ENCODE peak calls at places on chromosomes 3 and 15, in seven cellular contexts. One of them, this sample, is unnamed.

GRCh38 chr3:167823738-167824137 is 88.2 kb downstream of the SERPINI1 start:
- DNase-seq in neuronal stem cell: no peak
- DNase-seq in GM23338: no peak
- DNase-seq in HCT116: no peak
- DNase-seq in OCI-LY7: no peak
- DNase-seq in Karpas-422: no peak
- DNase-seq in mesenchymal stem cell: no peak
- DNase-seq in this sample: no peak

GRCh38 chr3:39150803-39151631 is 2.4 kb downstream of the CSRNP1 start:
- DNase-seq in neuronal stem cell: peak; percentile 70
- DNase-seq in GM23338: peak; percentile 95
- DNase-seq in HCT116: no peak
- DNase-seq in OCI-LY7: no peak
- DNase-seq in Karpas-422: peak; percentile 47
- DNase-seq in mesenchymal stem cell: peak; percentile 99
- DNase-seq in this sample: peak; percentile 95

GRCh38 chr15:39202641-39203040 is 378.2 kb upstream of the THBS1 start:
- DNase-seq in neuronal stem cell: no peak
- DNase-seq in GM23338: no peak
- DNase-seq in HCT116: no peak
- DNase-seq in OCI-LY7: no peak
- DNase-seq in Karpas-422: no peak
- DNase-seq in mesenchymal stem cell: no peak
- DNase-seq in this sample: no peak

GRCh38 chr3:101780661-101781060 is 1.6 kb downstream of the NXPE3 start:
- DNase-seq in neuronal stem cell: no peak
- DNase-seq in GM23338: peak; percentile 37
- DNase-seq in HCT116: no peak
- DNase-seq in OCI-LY7: no peak
- DNase-seq in Karpas-422: no peak
- DNase-seq in mesenchymal stem cell: peak; percentile 90
- DNase-seq in this sample: peak; percentile 52

GRCh38 chr15:80339601-80340000 is 64.6 kb upstream of the ARNT2 start:
- DNase-seq in neuronal stem cell: no peak
- DNase-seq in GM23338: no peak
- DNase-seq in HCT116: no peak
- DNase-seq in OCI-LY7: no peak
- DNase-seq in Karpas-422: no peak
- DNase-seq in mesenchymal stem cell: no peak
- DNase-seq in this sample: no peak

GRCh38 chr15:70196314-70197291 is 98.9 kb upstream of the TLE3 start:
- DNase-seq in neuronal stem cell: peak; percentile 82
- DNase-seq in GM23338: peak; percentile 91
- DNase-seq in HCT116: no peak
- DNase-seq in OCI-LY7: peak; percentile 7
- DNase-seq in Karpas-422: peak; percentile 96
- DNase-seq in mesenchymal stem cell: peak; percentile 87
- DNase-seq in this sample: no peak

GRCh38 chr3:83738202-83738601 is 1220.6 kb upstream of the CADM2 start:
- DNase-seq in neuronal stem cell: no peak
- DNase-seq in GM23338: no peak
- DNase-seq in HCT116: no peak
- DNase-seq in OCI-LY7: no peak
- DNase-seq in Karpas-422: no peak
- DNase-seq in mesenchymal stem cell: no peak
- DNase-seq in this sample: no peak

GRCh38 chr3:159882784-159883779 is 105.6 kb upstream of the IL12A start:
- DNase-seq in neuronal stem cell: no peak
- DNase-seq in GM23338: no peak
- DNase-seq in HCT116: no peak
- DNase-seq in OCI-LY7: no peak
- DNase-seq in Karpas-422: no peak
- DNase-seq in mesenchymal stem cell: peak; percentile 72
- DNase-seq in this sample: peak; percentile 73

GRCh38 chr3:107236661-107237375 is 140.4 kb upstream of the CCDC54 start:
- DNase-seq in neuronal stem cell: no peak
- DNase-seq in GM23338: no peak
- DNase-seq in HCT116: no peak
- DNase-seq in OCI-LY7: no peak
- DNase-seq in Karpas-422: no peak
- DNase-seq in mesenchymal stem cell: peak; percentile 17
- DNase-seq in this sample: no peak

GRCh38 chr3:31092748-31093607 is 198.5 kb upstream of the GADL1 start:
- DNase-seq in neuronal stem cell: no peak
- DNase-seq in GM23338: no peak
- DNase-seq in HCT116: no peak
- DNase-seq in OCI-LY7: no peak
- DNase-seq in Karpas-422: no peak
- DNase-seq in mesenchymal stem cell: peak; percentile 58
- DNase-seq in this sample: peak; percentile 59

GRCh38 chr15:70149667-70150404 is 52.1 kb upstream of the TLE3 start:
- DNase-seq in neuronal stem cell: no peak
- DNase-seq in GM23338: no peak
- DNase-seq in HCT116: no peak
- DNase-seq in OCI-LY7: peak; percentile 31
- DNase-seq in Karpas-422: peak; percentile 43
- DNase-seq in mesenchymal stem cell: peak; percentile 81
- DNase-seq in this sample: no peak

DNA sequence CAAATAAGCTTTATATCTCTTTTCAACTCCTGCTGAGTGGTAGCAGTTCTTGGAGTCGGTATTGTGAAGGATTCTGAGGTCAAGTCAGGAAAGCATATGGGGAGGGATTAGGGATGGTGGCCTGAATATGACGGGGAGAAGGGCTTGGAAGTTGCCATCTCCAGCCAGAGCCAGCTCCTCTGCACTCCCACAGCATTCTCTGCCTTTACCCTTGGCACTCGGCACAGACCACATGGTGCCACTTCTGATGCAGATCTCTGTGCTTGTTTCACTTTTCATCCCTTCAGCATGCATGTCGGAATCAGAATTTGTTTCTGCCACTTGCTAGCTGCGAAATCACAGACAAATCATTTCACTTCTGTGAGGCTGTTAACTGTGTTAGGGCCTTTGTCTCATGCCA is 52.5 kb downstream of the RAB11A start:
- DNase-seq in neuronal stem cell: no peak
- DNase-seq in GM23338: no peak
- DNase-seq in HCT116: no peak
- DNase-seq in OCI-LY7: no peak
- DNase-seq in Karpas-422: no peak
- DNase-seq in mesenchymal stem cell: no peak
- DNase-seq in this sample: no peak
- H2AFZ ChIP-seq in neuronal stem cell: no peak overlapping the region
- H2AFZ ChIP-seq in GM23338: no peak overlapping the region
- H2AFZ ChIP-seq in HCT116: no peak overlapping the region
- H2AFZ ChIP-seq in OCI-LY7: no peak overlapping the region
- H2AFZ ChIP-seq in Karpas-422: no peak overlapping the region
- H2AFZ ChIP-seq in mesenchymal stem cell: no peak overlapping the region
- H2AFZ ChIP-seq in this sample: no peak overlapping the region

GRCh38 chr3:158659454-158660237 is 12.8 kb downstream of the LXN start:
- DNase-seq in neuronal stem cell: peak; percentile 8
- DNase-seq in GM23338: peak; percentile 68
- DNase-seq in HCT116: peak; percentile 33
- DNase-seq in OCI-LY7: peak; percentile 51
- DNase-seq in Karpas-422: peak; percentile 80
- DNase-seq in mesenchymal stem cell: peak; percentile 81
- DNase-seq in this sample: peak; percentile 95
- H2AFZ ChIP-seq in neuronal stem cell: no peak overlapping the region
- H2AFZ ChIP-seq in GM23338: no peak overlapping the region
- H2AFZ ChIP-seq in HCT116: no peak overlapping the region
- H2AFZ ChIP-seq in OCI-LY7: no peak overlapping the region
- H2AFZ ChIP-seq in Karpas-422: no peak overlapping the region
- H2AFZ ChIP-seq in mesenchymal stem cell: no peak overlapping the region
- H2AFZ ChIP-seq in this sample: no peak overlapping the region

DNA sequence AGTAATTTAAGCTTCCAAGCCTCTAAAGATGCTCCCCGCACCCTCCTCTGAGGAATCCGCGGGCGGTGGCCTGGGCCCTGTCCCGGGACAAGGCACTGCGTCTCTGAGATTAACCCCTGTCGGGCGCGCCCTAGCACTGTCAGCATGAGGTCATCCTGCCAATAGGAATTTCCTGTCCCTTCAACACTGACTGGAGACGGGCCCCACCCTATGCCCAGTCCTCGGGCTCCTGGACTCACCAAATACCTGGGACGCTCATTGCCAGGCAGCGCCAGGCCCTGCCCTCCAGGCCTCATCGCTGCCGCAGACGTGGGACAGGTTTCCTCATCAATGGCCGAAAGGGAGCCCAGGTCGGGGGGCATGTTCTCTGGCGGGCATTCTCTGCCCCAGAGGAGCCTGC is 67.6 kb upstream of the SH3GL3 start:
- DNase-seq in neuronal stem cell: no peak
- DNase-seq in GM23338: peak; percentile 59
- DNase-seq in HCT116: peak; percentile 81
- DNase-seq in OCI-LY7: no peak
- DNase-seq in Karpas-422: no peak
- DNase-seq in mesenchymal stem cell: peak; percentile 16
- DNase-seq in this sample: no peak
- H2AFZ ChIP-seq in neuronal stem cell: no peak overlapping the region
- H2AFZ ChIP-seq in GM23338: peak overlapping the region; percentile 98
- H2AFZ ChIP-seq in HCT116: peak overlapping the region; percentile 52
- H2AFZ ChIP-seq in OCI-LY7: no peak overlapping the region
- H2AFZ ChIP-seq in Karpas-422: no peak overlapping the region
- H2AFZ ChIP-seq in mesenchymal stem cell: no peak overlapping the region
- H2AFZ ChIP-seq in this sample: no peak overlapping the region

DNA sequence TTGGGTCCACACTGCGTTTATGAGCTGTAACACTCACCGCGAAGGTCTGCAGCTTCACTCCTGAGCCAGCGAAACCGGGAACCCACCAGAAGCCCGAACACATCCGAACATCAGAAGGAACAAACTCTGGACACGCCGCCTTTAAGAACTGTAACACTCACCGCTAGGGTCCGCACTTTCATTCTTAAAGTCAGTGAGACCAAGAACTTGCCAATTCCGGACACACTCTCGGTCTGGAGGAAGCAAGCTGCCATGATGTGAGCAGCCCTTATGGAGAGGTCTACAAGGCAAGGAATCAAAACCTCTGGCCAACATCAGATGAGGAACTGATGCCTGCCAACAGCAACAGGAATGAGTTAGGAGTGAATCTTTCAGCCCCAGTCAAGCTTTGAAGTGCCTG is 62.9 kb downstream of the SLC28A2 start:
- DNase-seq in neuronal stem cell: no peak
- DNase-seq in GM23338: peak; percentile 78
- DNase-seq in HCT116: no peak
- DNase-seq in OCI-LY7: no peak
- DNase-seq in Karpas-422: no peak
- DNase-seq in mesenchymal stem cell: peak; percentile 15
- DNase-seq in this sample: no peak
- H2AFZ ChIP-seq in neuronal stem cell: peak overlapping the region; percentile 86
- H2AFZ ChIP-seq in GM23338: peak overlapping the region; percentile 94
- H2AFZ ChIP-seq in HCT116: no peak overlapping the region
- H2AFZ ChIP-seq in OCI-LY7: no peak overlapping the region
- H2AFZ ChIP-seq in Karpas-422: no peak overlapping the region
- H2AFZ ChIP-seq in mesenchymal stem cell: no peak overlapping the region
- H2AFZ ChIP-seq in this sample: no peak overlapping the region

DNA sequence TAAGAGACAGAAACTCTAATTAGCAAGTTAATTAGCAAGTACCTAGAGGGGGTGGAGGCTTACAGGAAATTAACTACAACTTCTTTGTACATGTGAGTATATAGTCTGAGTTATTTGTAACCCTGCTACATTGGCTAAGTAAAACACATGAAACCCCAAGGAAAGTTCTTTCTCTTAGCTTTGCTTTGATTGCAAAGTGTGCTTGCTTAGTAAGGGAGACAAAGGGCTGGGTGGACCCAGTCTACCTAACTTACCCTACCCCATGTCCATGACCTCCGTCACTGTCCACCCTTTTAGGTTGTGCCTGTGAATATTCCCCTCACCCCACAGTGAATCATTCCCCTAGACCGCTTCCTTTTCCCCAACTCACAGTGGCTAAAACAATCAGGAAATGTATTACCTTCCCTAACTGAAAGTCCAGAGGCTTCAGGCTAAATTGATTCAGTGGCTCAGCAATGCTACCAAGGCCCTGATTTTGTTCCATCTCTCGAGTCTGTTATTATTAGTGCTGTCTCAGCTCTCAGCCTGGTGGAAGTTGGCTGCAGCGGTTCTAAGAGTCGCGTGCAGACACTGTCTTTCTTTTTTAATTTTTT is 31.1 kb upstream of the RYR3 start:
- DNase-seq in neuronal stem cell: no peak
- DNase-seq in GM23338: peak; percentile 4
- DNase-seq in HCT116: no peak
- DNase-seq in OCI-LY7: no peak
- DNase-seq in Karpas-422: no peak
- DNase-seq in mesenchymal stem cell: peak; percentile 42
- DNase-seq in this sample: peak; percentile 22
- H2AFZ ChIP-seq in neuronal stem cell: no peak overlapping the region
- H2AFZ ChIP-seq in GM23338: peak overlapping the region; percentile 76
- H2AFZ ChIP-seq in HCT116: no peak overlapping the region
- H2AFZ ChIP-seq in OCI-LY7: no peak overlapping the region
- H2AFZ ChIP-seq in Karpas-422: no peak overlapping the region
- H2AFZ ChIP-seq in mesenchymal stem cell: peak overlapping the region; percentile 60
- H2AFZ ChIP-seq in this sample: peak overlapping the region; percentile 58

GRCh38 chr3:59339818-59340217 is 290.0 kb upstream of the CFAP20DC start:
- DNase-seq in neuronal stem cell: no peak
- DNase-seq in GM23338: no peak
- DNase-seq in HCT116: no peak
- DNase-seq in OCI-LY7: no peak
- DNase-seq in Karpas-422: no peak
- DNase-seq in mesenchymal stem cell: no peak
- DNase-seq in this sample: no peak
- H2AFZ ChIP-seq in neuronal stem cell: no peak overlapping the region
- H2AFZ ChIP-seq in GM23338: no peak overlapping the region
- H2AFZ ChIP-seq in HCT116: no peak overlapping the region
- H2AFZ ChIP-seq in OCI-LY7: no peak overlapping the region
- H2AFZ ChIP-seq in Karpas-422: no peak overlapping the region
- H2AFZ ChIP-seq in mesenchymal stem cell: no peak overlapping the region
- H2AFZ ChIP-seq in this sample: no peak overlapping the region

GRCh38 chr3:47515864-47516319 is 2.4 kb upstream of the ELP6 start:
- DNase-seq in neuronal stem cell: no peak
- DNase-seq in GM23338: no peak
- DNase-seq in HCT116: no peak
- DNase-seq in OCI-LY7: no peak
- DNase-seq in Karpas-422: no peak
- DNase-seq in mesenchymal stem cell: no peak
- DNase-seq in this sample: no peak

GRCh38 chr3:47515100-47515499 is 1.6 kb upstream of the ELP6 start:
- DNase-seq in neuronal stem cell: no peak
- DNase-seq in GM23338: no peak
- DNase-seq in HCT116: no peak
- DNase-seq in OCI-LY7: no peak
- DNase-seq in Karpas-422: no peak
- DNase-seq in mesenchymal stem cell: no peak
- DNase-seq in this sample: no peak

GRCh38 chr3:47517937-47518336 is 4.4 kb upstream of the ELP6 start:
- DNase-seq in neuronal stem cell: no peak
- DNase-seq in GM23338: no peak
- DNase-seq in HCT116: no peak
- DNase-seq in OCI-LY7: no peak
- DNase-seq in Karpas-422: no peak
- DNase-seq in mesenchymal stem cell: no peak
- DNase-seq in this sample: no peak

GRCh38 chr3:47513125-47513929 is at the start of gene ELP6:
- DNase-seq in neuronal stem cell: peak; percentile 97
- DNase-seq in GM23338: peak; percentile 98
- DNase-seq in HCT116: peak; percentile 92
- DNase-seq in OCI-LY7: peak; percentile 99
- DNase-seq in Karpas-422: peak; percentile 99
- DNase-seq in mesenchymal stem cell: peak; percentile 96
- DNase-seq in this sample: peak; percentile 97

GRCh38 chr3:47512416-47513124 is 942 bp downstream of the ELP6 start:
- DNase-seq in neuronal stem cell: no peak
- DNase-seq in GM23338: peak; percentile 45
- DNase-seq in HCT116: no peak
- DNase-seq in OCI-LY7: peak; percentile 57
- DNase-seq in Karpas-422: peak; percentile 72
- DNase-seq in mesenchymal stem cell: peak; percentile 43
- DNase-seq in this sample: peak; percentile 56
- H2AFZ ChIP-seq in neuronal stem cell: peak overlapping the region; percentile 99
- H2AFZ ChIP-seq in GM23338: peak overlapping the region; percentile 52
- H2AFZ ChIP-seq in HCT116: no peak overlapping the region
- H2AFZ ChIP-seq in OCI-LY7: peak overlapping the region; percentile 81
- H2AFZ ChIP-seq in Karpas-422: no peak overlapping the region
- H2AFZ ChIP-seq in mesenchymal stem cell: peak overlapping the region; percentile 83
- H2AFZ ChIP-seq in this sample: peak overlapping the region; percentile 81

This sample was measured in endothelial cell of umbilical vein.